ENCODE peak calls at places on chromosomes 11 and 22, in six cellular contexts. A is fibroblast of pulmonary artery; E is astrocyte of the spinal cord; M is activated CD8-positive, alpha-beta T cell treated with anti-CD3 and anti-CD28 coated beads for 36 hours; S is amniotic stem cell; W is cardiac muscle cell. U is an unnamed sample.

GRCh38 chr11:125262194-125262824 is 97.8 kb downstream of the PKNOX2 start:
- DNase-seq in A (no peak), E (no peak), M (no peak), S (no peak), W (peak; percentile 49), U (no peak)

GRCh38 chr22:36454916-36455570 is 26.4 kb downstream of the TXN2 start:
- DNase-seq in A (peak; percentile 88), E (peak; percentile 94), M (peak; percentile 98), S (no peak), W (peak; percentile 99), U (peak; percentile 95)

GRCh38 chr11:69521461-69521860 is 40.0 kb downstream of the LINC01488 start:
- DNase-seq in A (no peak), E (no peak), M (no peak), S (no peak), W (no peak), U (no peak)

GRCh38 chr11:122100222-122101080 is 15.6 kb downstream of the BLID start:
- DNase-seq in A (peak; percentile 80), E (peak; percentile 80), M (peak; percentile 8), S (no peak), W (peak; percentile 77), U (no peak)

GRCh38 chr11:72229336-72229924 is 4.9 kb downstream of the INPPL1 start:
- DNase-seq in A (no peak), E (no peak), M (no peak), S (no peak), W (no peak), U (no peak)

GRCh38 chr22:30196141-30196866 is 50.3 kb downstream of the LIF start:
- DNase-seq in A (peak; percentile 100), E (peak; percentile 100), M (peak; percentile 82), S (peak; percentile 100), W (peak; percentile 52), U (peak; percentile 11)

GRCh38 chr11:33669598-33670249 is 30.9 kb downstream of the C11orf91 start:
- DNase-seq in A (no peak), E (no peak), M (no peak), S (no peak), W (no peak), U (no peak)

GRCh38 chr11:126502159-126502558 is 146.7 kb downstream of the ST3GAL4 start:
- DNase-seq in A (no peak), E (no peak), M (no peak), S (no peak), W (no peak), U (no peak)

GRCh38 chr11:95443386-95443785 is 212.4 kb upstream of the SESN3 start:
- DNase-seq in A (no peak), E (no peak), M (peak; percentile 62), S (no peak), W (no peak), U (no peak)

GRCh38 chr11:33444835-33445594 is 187.8 kb downstream of the HIPK3 start:
- DNase-seq in A (peak; percentile 54), E (peak; percentile 29), M (no peak), S (no peak), W (no peak), U (no peak)

GRCh38 chr22:47437636-47438035 is 675.2 kb downstream of the TBC1D22A start:
- DNase-seq in A (no peak), E (no peak), M (no peak), S (no peak), W (no peak), U (no peak)

GRCh38 chr11:8033312-8033715 is 46.2 kb downstream of the EIF3F start:
- DNase-seq in A (peak; percentile 85), E (peak; percentile 79), M (peak; percentile 61), S (peak; percentile 42), W (peak; percentile 91), U (peak; percentile 33)

GRCh38 chr22:20996598-20997535 is 5.1 kb downstream of the THAP7 start:
- DNase-seq in A (no peak), E (no peak), M (no peak), S (no peak), W (no peak), U (no peak)

GRCh38 chr22:49517721-49518120 is 310.0 kb downstream of the BRD1 start:
- DNase-seq in A (no peak), E (no peak), M (no peak), S (no peak), W (no peak), U (no peak)

GRCh38 chr11:65497141-65498041 is 1.5 kb upstream of the MALAT1 start:
- DNase-seq in A (peak; percentile 99), E (peak; percentile 99), M (peak; percentile 99), S (peak; percentile 92), W (peak; percentile 98), U (peak; percentile 97)

GRCh38 chr11:100098560-100098959 is 588.5 kb upstream of the ARHGAP42 start:
- DNase-seq in A (no peak), E (no peak), M (no peak), S (no peak), W (no peak), U (no peak)

GRCh38 chr22:18048441-18048898 is 24.1 kb upstream of the MICAL3 start:
- DNase-seq in A (no peak), E (no peak), M (no peak), S (peak; percentile 62), W (no peak), U (no peak)

GRCh38 chr11:130606181-130606580 is 157.7 kb downstream of the ADAMTS15 start:
- DNase-seq in A (no peak), E (no peak), M (no peak), S (no peak), W (no peak), U (no peak)

GRCh38 chr11:28767574-28767973 is 659.4 kb downstream of the METTL15 start:
- DNase-seq in A (peak; percentile 59), E (no peak), M (no peak), S (peak; percentile 26), W (no peak), U (no peak)

GRCh38 chr11:77522215-77522614 is 48.3 kb upstream of the PAK1 start:
- DNase-seq in A (no peak), E (peak; percentile 70), M (no peak), S (no peak), W (no peak), U (no peak)

GRCh38 chr11:130434521-130435223 is 6.3 kb upstream of the ADAMTS8 start:
- DNase-seq in A (peak; percentile 89), E (peak; percentile 87), M (peak; percentile 77), S (peak; percentile 64), W (peak; percentile 85), U (peak; percentile 56)

GRCh38 chr11:6889835-6890234 is 2.5 kb downstream of the OR2D2 start:
- DNase-seq in A (no peak), E (no peak), M (no peak), S (no peak), W (no peak), U (no peak)

GRCh38 chr11:126695293-126695692 is 305.3 kb downstream of the KIRREL3 start:
- DNase-seq in A (no peak), E (no peak), M (no peak), S (no peak), W (no peak), U (no peak)

GRCh38 chr22:21602579-21602978 is 27.2 kb downstream of the YDJC start:
- DNase-seq in A (no peak), E (no peak), M (no peak), S (no peak), W (no peak), U (no peak)

GRCh38 chr11:78689558-78690153 is 115.0 kb upstream of the NARS2 start:
- DNase-seq in A (no peak), E (no peak), M (no peak), S (no peak), W (no peak), U (no peak)

GRCh38 chr11:62430350-62430749 is 11.5 kb downstream of the SCGB1A1 start:
- DNase-seq in A (no peak), E (no peak), M (no peak), S (no peak), W (no peak), U (no peak)

GRCh38 chr22:26170795-26171194 is 1.5 kb downstream of the SEZ6L start:
- DNase-seq in A (no peak), E (no peak), M (peak; percentile 16), S (no peak), W (peak; percentile 85), U (no peak)

GRCh38 chr22:29867260-29867659 is 15.7 kb upstream of the MTMR3 start:
- DNase-seq in A (no peak), E (no peak), M (no peak), S (no peak), W (no peak), U (no peak)

GRCh38 chr11:96307748-96308133 is 35.3 kb downstream of the MAML2 start:
- DNase-seq in A (peak; percentile 90), E (peak; percentile 93), M (no peak), S (peak; percentile 49), W (no peak), U (no peak)

GRCh38 chr11:69828276-69828970 is 9.2 kb upstream of the FGF3 start:
- DNase-seq in A (no peak), E (no peak), M (no peak), S (no peak), W (no peak), U (no peak)

GRCh38 chr11:133595998-133596590 is 63.8 kb upstream of the OPCML start:
- DNase-seq in A (no peak), E (no peak), M (no peak), S (no peak), W (no peak), U (no peak)

GRCh38 chr11:121930004-121930965 is 185.7 kb downstream of the BLID start:
- DNase-seq in A (peak; percentile 46), E (peak; percentile 23), M (no peak), S (no peak), W (no peak), U (peak; percentile 6)

GRCh38 chr11:113907155-113907554 is 2.6 kb downstream of the HTR3B start:
- DNase-seq in A (no peak), E (no peak), M (no peak), S (no peak), W (no peak), U (no peak)

GRCh38 chr11:70688142-70688541 is 289.8 kb downstream of the CTTN start:
- DNase-seq in A (no peak), E (no peak), M (no peak), S (no peak), W (no peak), U (no peak)

GRCh38 chr11:47099213-47099917 is 77.3 kb downstream of the ARFGAP2 start:
- DNase-seq in A (peak; percentile 49), E (no peak), M (no peak), S (no peak), W (no peak), U (no peak)

GRCh38 chr11:31652528-31652927 is 143.0 kb downstream of the ELP4 start:
- DNase-seq in A (no peak), E (no peak), M (no peak), S (no peak), W (no peak), U (no peak)

GRCh38 chr11:75778962-75779361 is 10.4 kb downstream of the DGAT2 start:
- DNase-seq in A (no peak), E (no peak), M (no peak), S (no peak), W (no peak), U (no peak)

GRCh38 chr11:55806248-55806647 is 4.9 kb upstream of the OR5L1 start:
- DNase-seq in A (no peak), E (no peak), M (no peak), S (no peak), W (no peak), U (no peak)

GRCh38 chr11:46180741-46181140 is 59.5 kb upstream of the PHF21A start:
- DNase-seq in A (no peak), E (no peak), M (no peak), S (no peak), W (no peak), U (no peak)